ENCODE peak calls at places on chromosome 16, in seven cellular contexts. D is CD8-positive, alpha-beta memory T cell; M is GM23248; H is upper lobe of left lung; P is thoracic aorta; U is IMR-90; A is tibial nerve. R is an unnamed sample.

GRCh38 chr16:53717577-53717976 is 13.6 kb downstream of the FTO start:
- DNase-seq in H (no peak), M (no peak), P (no peak), U (no peak), D (no peak), A (no peak), R (no peak)

GRCh38 chr16:58421529-58421928 is 29.3 kb downstream of the GINS3 start:
- DNase-seq in A (no peak), U (peak; percentile 37), M (peak; percentile 24), D (no peak), P (no peak), H (peak; percentile 65), R (no peak)

GRCh38 chr16:55842369-55843104 is 9.6 kb upstream of the CES1 start:
- DNase-seq in P (no peak), D (no peak), H (no peak), M (peak; percentile 63), A (no peak), U (peak; percentile 45), R (no peak)

GRCh38 chr16:12703935-12704334 is 99.8 kb downstream of the CPPED1 start:
- DNase-seq in P (no peak), D (no peak), U (peak; percentile 2), M (peak; percentile 31), A (no peak), H (no peak), R (no peak)

GRCh38 chr16:67259705-67260104 is 10.9 kb downstream of the SLC9A5 start:
- DNase-seq in D (no peak), U (no peak), M (no peak), H (no peak), P (no peak), A (no peak), R (no peak)

GRCh38 chr16:3868556-3868955 is 12.0 kb downstream of the CREBBP start:
- DNase-seq in D (no peak), A (no peak), H (no peak), M (no peak), U (no peak), P (no peak), R (no peak)

GRCh38 chr16:29710227-29711219 is 31.5 kb downstream of the QPRT start:
- DNase-seq in D (no peak), H (no peak), M (peak; percentile 89), U (peak; percentile 79), A (no peak), P (no peak), R (peak; percentile 12)

GRCh38 chr16:78628526-78628925 is 529.1 kb downstream of the WWOX start:
- DNase-seq in M (no peak), H (no peak), P (no peak), U (no peak), D (no peak), A (no peak), R (no peak)

GRCh38 chr16:8641671-8642070 is 20.2 kb downstream of the METTL22 start:
- DNase-seq in U (no peak), M (no peak), D (no peak), H (no peak), A (no peak), P (no peak), R (no peak)

GRCh38 chr16:25481636-25482035 is 210.1 kb upstream of the HS3ST4 start:
- DNase-seq in M (no peak), P (no peak), D (no peak), A (no peak), U (no peak), H (no peak), R (no peak)

GRCh38 chr16:54957403-54957802 is 26.7 kb downstream of the IRX5 start:
- DNase-seq in P (no peak), M (peak; percentile 35), U (no peak), H (no peak), D (no peak), A (no peak), R (no peak)

GRCh38 chr16:67169642-67170167 is 633 bp upstream of the NOL3 start:
- DNase-seq in U (no peak), M (peak; percentile 53), P (no peak), A (no peak), H (no peak), D (peak; percentile 31), R (no peak)

GRCh38 chr16:85648782-85649181 is 35.7 kb downstream of the GSE1 start:
- DNase-seq in M (no peak), P (no peak), U (peak; percentile 13), H (no peak), A (no peak), D (no peak), R (no peak)

GRCh38 chr16:57529324-57530103 is 6.9 kb downstream of the CCDC102A start:
- DNase-seq in U (no peak), H (no peak), P (no peak), A (no peak), M (no peak), D (no peak), R (no peak)

GRCh38 chr16:55501549-55502322 is 7.1 kb upstream of the LPCAT2 start:
- DNase-seq in A (no peak), H (no peak), D (no peak), U (no peak), M (peak; percentile 50), P (no peak), R (no peak)

GRCh38 chr16:88768041-88768876 is 16.8 kb downstream of the PIEZO1 start:
- DNase-seq in M (peak; percentile 49), D (no peak), A (no peak), P (no peak), U (peak; percentile 57), H (peak; percentile 91), R (no peak)

GRCh38 chr16:66898933-66899309 is 18.6 kb downstream of the PDP2 start:
- DNase-seq in M (no peak), D (no peak), P (no peak), H (no peak), U (no peak), A (no peak), R (no peak)

GRCh38 chr16:88995746-88996535 is 18.9 kb upstream of the CBFA2T3 start:
- DNase-seq in U (no peak), D (no peak), H (no peak), M (no peak), P (no peak), A (no peak), R (no peak)

GRCh38 chr16:24863582-24864437 is 18.0 kb downstream of the SLC5A11 start:
- DNase-seq in D (no peak), P (no peak), A (no peak), U (no peak), M (no peak), H (no peak), R (no peak)

GRCh38 chr16:89842471-89843408 is 14.5 kb downstream of the SPIRE2 start:
- DNase-seq in D (no peak), A (no peak), U (peak; percentile 71), M (peak; percentile 68), P (no peak), H (no peak), R (no peak)

GRCh38 chr16:73214825-73215481 is 167.0 kb upstream of the ZFHX3 start:
- DNase-seq in D (no peak), A (no peak), H (no peak), P (no peak), M (peak; percentile 96), U (peak; percentile 93), R (no peak)

GRCh38 chr16:50861451-50861850 is 119.6 kb downstream of the CYLD start:
- DNase-seq in U (no peak), P (no peak), M (no peak), H (no peak), D (no peak), A (no peak), R (no peak)

GRCh38 chr16:31109622-31110021 is 1.4 kb downstream of the BCKDK start:
- DNase-seq in P (no peak), U (no peak), H (no peak), A (no peak), D (no peak), M (no peak), R (no peak)
- H3K27ac ChIP-seq in P (no peak overlapping the region), U (no peak overlapping the region), H (peak overlapping the region; percentile 42), A (peak overlapping the region; percentile 96), D (no peak overlapping the region), M (no peak overlapping the region), R (no peak overlapping the region)

DNA sequence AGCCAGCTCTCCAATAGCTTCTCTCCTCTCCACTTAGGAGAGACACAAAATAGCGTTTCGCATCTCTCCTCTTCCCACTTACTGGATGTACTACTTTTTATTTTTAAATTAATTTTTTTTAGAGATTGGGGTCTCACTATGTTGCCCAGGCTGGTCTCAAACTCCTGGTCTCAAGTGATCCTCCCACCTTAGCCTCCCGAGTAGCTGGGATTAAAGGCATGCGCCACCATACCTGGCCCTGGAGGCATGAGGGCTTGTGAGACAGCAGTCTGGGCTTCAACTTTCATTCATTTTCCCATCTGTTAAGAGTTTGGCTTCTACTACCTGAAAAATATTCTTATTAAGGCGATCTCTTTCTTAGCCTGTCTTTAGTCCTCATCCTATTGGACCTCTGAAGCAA is 18.3 kb downstream of the SLC7A6OS start:
- DNase-seq in P (no peak), D (no peak), U (no peak), M (no peak), A (no peak), H (no peak), R (no peak)
- H3K4me1 ChIP-seq in P (peaks cover 24% of the 10 kb centered on the region), D (peaks cover 55% of the 10 kb centered on the region), U (peaks cover 9% of the 10 kb centered on the region), M (peaks cover 37% of the 10 kb centered on the region), A (peaks cover 61% of the 10 kb centered on the region), H (peaks cover 30% of the 10 kb centered on the region), R (peaks cover 54% of the 10 kb centered on the region)

GRCh38 chr16:84608281-84608680 is 9.6 kb downstream of the COTL1 start:
- DNase-seq in P (no peak), D (no peak), M (no peak), H (no peak), A (no peak), U (no peak), R (peak; percentile 44)
- H3K4me3 ChIP-seq in P (no peak overlapping the region), D (peak overlapping the region; percentile 49), M (no peak overlapping the region), H (no peak overlapping the region), A (no peak overlapping the region), U (no peak overlapping the region), R (peak overlapping the region; percentile 20)

GRCh38 chr16:27318399-27319256 is 4.9 kb downstream of the IL4R start:
- DNase-seq in P (no peak), D (peak; percentile 6), A (no peak), M (no peak), H (peak; percentile 79), U (peak; percentile 48), R (peak; percentile 6)
- H3K27ac ChIP-seq in P (peak overlapping the region; percentile 38), D (no peak overlapping the region), A (peak overlapping the region; percentile 65), M (no peak overlapping the region), H (peak overlapping the region; percentile 100), U (peak overlapping the region; percentile 18), R (peak overlapping the region; percentile 98)

GRCh38 chr16:75254359-75254837 is 3.0 kb upstream of the BCAR1 start:
- DNase-seq in A (no peak), P (no peak), H (peak; percentile 65), M (peak; percentile 96), U (peak; percentile 88), D (no peak), R (no peak)

GRCh38 chr16:75251280-75252048 is at the start of gene BCAR1:
- DNase-seq in U (peak; percentile 93), M (peak; percentile 92), A (peak; percentile 75), D (no peak), H (peak; percentile 89), P (no peak), R (no peak)

GRCh38 chr16:75250809-75251279 is 580 bp downstream of the BCAR1 start:
- DNase-seq in P (no peak), U (no peak), D (no peak), A (no peak), M (peak; percentile 86), H (no peak), R (no peak)

GRCh38 chr16:75252049-75252864 is 833 bp upstream of the BCAR1 start:
- DNase-seq in A (no peak), M (peak; percentile 52), H (no peak), D (no peak), P (no peak), U (no peak), R (no peak)

GRCh38 chr16:75252946-75253911 is 1.8 kb upstream of the BCAR1 start:
- DNase-seq in H (no peak), A (no peak), D (no peak), M (peak; percentile 86), P (no peak), U (peak; percentile 74), R (no peak)
- H3K4me1 ChIP-seq in H (peaks cover 91% of the 10 kb centered on the region), A (peaks cover 97% of the 10 kb centered on the region), D (no peaks in the 10 kb centered on the region), M (peaks cover 76% of the 10 kb centered on the region), P (peaks cover 78% of the 10 kb centered on the region), U (peaks cover 73% of the 10 kb centered on the region), R (peaks cover 10% of the 10 kb centered on the region)

R was measured in effector memory CD4-positive, alpha-beta T cell.